ENCODE peak calls at places on chromosomes 5 and 9, in five cellular contexts. E, Q, T, V and P are unnamed samples.

GRCh38 chr9:87381050-87381711 is 116.5 kb upstream of the DAPK1 start:
- DNase-seq in E (no peak), Q (no peak), V (peak), T (peak), P (peak)

GRCh38 chr9:135098400-135099105 is 11.1 kb downstream of the OLFM1 start:
- DNase-seq in E (peak), V (no peak), T (no peak), Q (no peak), P (peak)

GRCh38 chr5:6634327-6634713 is 1.1 kb downstream of the SRD5A1 start:
- DNase-seq in Q (no peak), E (no peak), T (no peak), V (no peak), P (peak)

GRCh38 chr5:28397502-28397941 is 1359.1 kb upstream of the CDH9 start:
- DNase-seq in E (no peak), V (no peak), Q (no peak), T (no peak), P (peak)

GRCh38 chr5:156326718-156327259 is at the start of gene SGCD:
- DNase-seq in V (no peak), E (peak), T (peak), Q (peak), P (peak)

GRCh38 chr9:22446589-22446949 is at the start of gene DMRTA1:
- DNase-seq in Q (peak), V (peak), T (peak), E (peak), P (peak)

GRCh38 chr9:96317335-96317980 is 15.5 kb upstream of the HSD17B3 start:
- DNase-seq in E (peak), V (peak), Q (peak), T (peak), P (peak)

GRCh38 chr5:37571974-37572373 is 192.9 kb downstream of the WDR70 start:
- DNase-seq in V (no peak), T (no peak), E (no peak), Q (no peak), P (no peak)

GRCh38 chr5:103094737-103095136 is 25.2 kb downstream of the GIN1 start:
- DNase-seq in Q (no peak), E (no peak), V (no peak), T (no peak), P (no peak)

GRCh38 chr5:103093727-103094126 is 26.2 kb downstream of the GIN1 start:
- DNase-seq in Q (no peak), V (no peak), T (no peak), E (no peak), P (no peak)

GRCh38 chr5:103089272-103089671 is 30.7 kb downstream of the GIN1 start:
- DNase-seq in Q (no peak), V (no peak), E (no peak), T (no peak), P (no peak)

GRCh38 chr5:103092676-103093075 is 27.3 kb downstream of the GIN1 start:
- DNase-seq in E (no peak), Q (no peak), V (no peak), T (no peak), P (peak)

DNA sequence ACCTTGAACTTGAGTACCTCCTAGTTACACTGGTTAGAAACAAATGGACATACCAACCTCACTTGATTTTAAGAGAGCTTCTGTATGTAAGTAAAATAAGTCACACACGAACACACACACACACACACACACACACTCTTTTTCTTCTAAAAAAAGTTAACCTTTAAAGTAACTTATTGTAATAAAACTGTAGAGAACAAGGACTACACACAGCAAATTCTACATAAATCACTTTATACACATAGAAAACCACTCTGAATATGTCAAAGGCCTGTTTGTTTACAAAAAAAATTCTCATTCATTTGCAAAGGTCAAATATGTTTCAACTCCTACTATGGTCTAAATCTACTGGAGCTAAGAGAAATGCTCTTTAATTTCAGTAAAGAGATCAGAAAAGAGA is 29.1 kb downstream of the GIN1 start:
- DNase-seq in Q (no peak), E (no peak), V (no peak), T (no peak), P (no peak)
- TF ChIP-seq CTCF in Q (no peak), E (no peak), V (no peak), T (no peak), P (no peak)

GRCh38 chr9:34276772-34277171 is 52.3 kb downstream of the KIF24 start:
- DNase-seq in E (no peak), T (no peak), Q (no peak), V (no peak), P (no peak)
- TF ChIP-seq CTCF in E (no peak), T (no peak), Q (no peak), V (no peak), P (no peak)

GRCh38 chr9:2180171-2180570 is 165.0 kb downstream of the SMARCA2 start:
- DNase-seq in V (no peak), T (no peak), E (no peak), Q (no peak), P (no peak)

GRCh38 chr9:2180704-2181103 is 165.6 kb downstream of the SMARCA2 start:
- DNase-seq in Q (no peak), T (peak), V (no peak), E (no peak), P (peak)

GRCh38 chr9:2179557-2179956 is 164.4 kb downstream of the SMARCA2 start:
- DNase-seq in Q (no peak), V (no peak), E (no peak), T (no peak), P (no peak)

GRCh38 chr9:2178034-2178734 is 163.0 kb downstream of the SMARCA2 start:
- DNase-seq in E (no peak), Q (no peak), T (no peak), V (no peak), P (no peak)

GRCh38 chr9:2181794-2182193 is 166.6 kb downstream of the SMARCA2 start:
- DNase-seq in Q (peak), T (peak), E (peak), V (no peak), P (peak)
- TF ChIP-seq CTCF in Q (peak), T (peak), E (peak), V (peak), P (peak)

DNA sequence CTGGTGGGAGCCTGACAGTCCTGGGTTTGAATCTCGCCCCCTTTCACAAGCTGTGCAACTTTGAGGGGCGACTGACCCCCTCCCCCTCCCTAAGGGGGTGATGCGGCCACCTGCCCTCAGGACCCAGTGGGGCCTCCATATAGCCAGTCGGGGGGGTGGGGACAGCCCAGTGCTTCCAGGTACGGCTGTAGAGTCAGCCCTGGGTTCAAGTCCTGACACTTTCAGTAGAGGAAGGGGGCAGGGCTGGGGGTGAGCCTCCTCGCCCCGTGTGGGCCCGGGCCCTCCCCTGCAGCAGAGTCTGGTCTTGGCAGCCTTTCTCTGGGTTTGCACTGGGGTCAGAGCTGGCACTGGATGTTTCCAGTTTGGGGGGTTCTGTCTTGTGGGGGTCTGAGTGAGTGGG is 216.3 kb downstream of the C9orf50 start:
- DNase-seq in E (no peak), Q (no peak), V (no peak), T (no peak), P (no peak)
- TF ChIP-seq CTCF in E (no peak), Q (no peak), V (no peak), T (no peak), P (no peak)